ENCODE peak calls at places on chromosome 17, in nine cellular contexts. U, X, L, I, K, O, F, N and Y are unnamed samples.

GRCh38 chr17:46889992-46890564 is 32.9 kb upstream of the GOSR2 start:
- DNase-seq in U (no peak), K (no peak), F (no peak), I (peak; percentile 24), L (no peak), N (no peak), O (no peak), X (no peak), Y (no peak)

GRCh38 chr17:83099086-83099540 is 19.7 kb downstream of the METRNL start:
- DNase-seq in I (no peak), K (no peak), L (no peak), U (no peak), F (no peak), O (no peak), N (no peak), X (no peak), Y (no peak)

GRCh38 chr17:869567-870530 is 87.7 kb downstream of the MRM3 start:
- DNase-seq in N (no peak), K (no peak), U (no peak), I (no peak), O (peak; percentile 72), X (no peak), L (no peak), F (peak; percentile 15), Y (no peak)

GRCh38 chr17:35892091-35892637 is 12.0 kb upstream of the CCL5 start:
- DNase-seq in I (no peak), X (peak; percentile 2), O (peak; percentile 76), L (no peak), K (no peak), U (peak; percentile 60), N (peak; percentile 60), F (no peak), Y (no peak)

GRCh38 chr17:69783865-69784264 is 291.2 kb upstream of the KCNJ16 start:
- DNase-seq in N (no peak), O (no peak), X (no peak), U (no peak), L (no peak), K (no peak), F (no peak), I (no peak), Y (no peak)

GRCh38 chr17:69208640-69209039 is 20.0 kb downstream of the ABCA10 start:
- DNase-seq in N (no peak), U (no peak), F (no peak), O (no peak), X (no peak), L (no peak), I (no peak), K (no peak), Y (no peak)

GRCh38 chr17:5226940-5227878 is 7.5 kb downstream of the SCIMP start:
- DNase-seq in I (no peak), F (no peak), X (no peak), K (no peak), U (peak; percentile 7), N (no peak), O (no peak), L (peak; percentile 24), Y (no peak)

GRCh38 chr17:859461-860195 is 77.5 kb downstream of the MRM3 start:
- DNase-seq in L (no peak), O (no peak), U (no peak), I (peak; percentile 89), X (no peak), K (no peak), N (no peak), F (no peak), Y (no peak)

GRCh38 chr17:62870581-62870964 is 62.5 kb upstream of the MARCHF10 start:
- DNase-seq in X (peak; percentile 44), F (no peak), K (no peak), I (peak; percentile 32), O (no peak), N (no peak), U (no peak), L (no peak), Y (no peak)

GRCh38 chr17:79776378-79777165 is 1.4 kb upstream of the CBX2 start:
- DNase-seq in O (no peak), I (peak; percentile 24), F (no peak), X (peak; percentile 44), N (no peak), U (no peak), K (no peak), L (no peak), Y (no peak)

GRCh38 chr17:45146616-45147101 is 1.6 kb upstream of the HEXIM1 start:
- DNase-seq in I (no peak), K (peak; percentile 52), F (no peak), U (no peak), L (no peak), O (peak; percentile 29), X (no peak), N (no peak), Y (no peak)

GRCh38 chr17:69218986-69219385 is 9.6 kb downstream of the ABCA10 start:
- DNase-seq in X (no peak), O (peak; percentile 16), I (no peak), U (no peak), K (no peak), L (no peak), N (no peak), F (no peak), Y (no peak)

GRCh38 chr17:48001187-48001586 is 30.3 kb downstream of the CDK5RAP3 start:
- DNase-seq in F (no peak), U (no peak), O (no peak), N (no peak), K (no peak), X (no peak), L (no peak), I (no peak), Y (no peak)

GRCh38 chr17:42632949-42633444 is 23.5 kb downstream of the TUBG1 start:
- DNase-seq in K (no peak), I (no peak), X (no peak), U (no peak), O (no peak), F (no peak), L (no peak), N (no peak), Y (no peak)

GRCh38 chr17:2398655-2399571 is 1.9 kb downstream of the MNT start:
- DNase-seq in I (peak; percentile 74), N (peak; percentile 64), K (no peak), L (no peak), F (peak; percentile 65), O (peak; percentile 84), U (peak; percentile 61), X (peak; percentile 84), Y (no peak)

GRCh38 chr17:73550561-73550960 is 93.7 kb downstream of the SDK2 start:
- DNase-seq in F (no peak), L (no peak), O (no peak), I (no peak), K (no peak), X (no peak), U (no peak), N (no peak), Y (no peak)

GRCh38 chr17:20930065-20930760 is 112.6 kb downstream of the USP22 start:
- DNase-seq in L (no peak), K (no peak), N (no peak), F (no peak), U (no peak), X (no peak), I (no peak), O (no peak), Y (no peak)

GRCh38 chr17:67528751-67529436 is 151.8 kb downstream of the PITPNC1 start:
- DNase-seq in F (peak; percentile 90), X (peak; percentile 73), I (peak; percentile 43), N (no peak), K (peak; percentile 82), U (no peak), L (no peak), O (no peak), Y (no peak)

GRCh38 chr17:68794636-68795503 is 160.3 kb downstream of the ABCA8 start:
- DNase-seq in I (no peak), U (no peak), F (peak; percentile 11), X (peak; percentile 11), L (no peak), K (no peak), N (no peak), O (peak; percentile 26), Y (no peak)

GRCh38 chr17:72726936-72727335 is 365.6 kb downstream of the SLC39A11 start:
- DNase-seq in I (no peak), X (no peak), K (no peak), O (no peak), F (peak; percentile 68), N (peak; percentile 5), L (no peak), U (peak; percentile 50), Y (no peak)

GRCh38 chr17:62627219-62627903 is at the start of gene MRC2:
- DNase-seq in X (peak; percentile 89), F (peak; percentile 69), O (peak; percentile 61), N (peak; percentile 59), L (no peak), K (peak; percentile 81), I (peak; percentile 43), U (peak; percentile 48), Y (no peak)

GRCh38 chr17:77746391-77746790 is 212.1 kb upstream of the TNRC6C start:
- DNase-seq in L (no peak), I (peak; percentile 62), F (no peak), N (no peak), X (no peak), O (no peak), U (no peak), K (no peak), Y (no peak)

GRCh38 chr17:58982626-58983025 is 124.1 kb downstream of the TRIM37 start:
- DNase-seq in U (no peak), L (no peak), I (no peak), O (no peak), N (no peak), K (no peak), X (no peak), F (no peak), Y (no peak)

GRCh38 chr17:60506312-60506711 is 19.7 kb downstream of the APPBP2 start:
- DNase-seq in K (no peak), L (no peak), N (no peak), I (no peak), U (no peak), X (no peak), O (peak; percentile 30), F (peak; percentile 90), Y (no peak)

GRCh38 chr17:6994118-6994598 is 1.7 kb upstream of the ALOX12 start:
- DNase-seq in L (no peak), K (no peak), U (no peak), I (no peak), O (no peak), N (no peak), X (no peak), F (no peak), Y (no peak)

GRCh38 chr17:61284174-61284573 is 115.5 kb upstream of the TBX2 start:
- DNase-seq in X (no peak), O (no peak), U (no peak), F (peak; percentile 92), I (no peak), L (no peak), N (no peak), K (no peak), Y (no peak)

GRCh38 chr17:68461122-68461539 is 3.8 kb upstream of the WIPI1 start:
- DNase-seq in L (no peak), F (no peak), N (no peak), U (peak; percentile 53), K (no peak), X (no peak), O (no peak), I (no peak), Y (no peak)

GRCh38 chr17:28331891-28332420 is 3.3 kb downstream of the IFT20 start:
- DNase-seq in X (no peak), I (no peak), K (no peak), F (no peak), L (no peak), N (no peak), U (no peak), O (no peak), Y (no peak)

GRCh38 chr17:61638087-61638486 is 47.1 kb upstream of the NACA2 start:
- DNase-seq in L (no peak), U (no peak), I (no peak), F (no peak), O (no peak), X (no peak), K (no peak), N (no peak), Y (no peak)